ENCODE peak calls at places on chromosomes 16 and 17, in ten cellular contexts. T is fibroblast of pulmonary artery; F is CD8-positive, alpha-beta T cell; V is epithelial cell of esophagus; X is heart left ventricle; S is astrocyte of the spinal cord; B is lower lobe of right lung; U is retinal pigment epithelial cell; J is tibial artery; E is AG04450. Z is an unnamed sample.

GRCh38 chr17:57408064-57408811 is 151.9 kb downstream of the MSI2 start:
- DNase-seq in T (no peak), F (peak; percentile 51), V (peak; percentile 20), X (no peak), S (peak; percentile 71), B (peak; percentile 53), U (no peak), J (no peak), E (no peak), Z (no peak)

GRCh38 chr16:67879936-67880335 is 4.7 kb upstream of the NRN1L start:
- DNase-seq in T (no peak), F (no peak), V (no peak), X (no peak), S (no peak), B (no peak), U (no peak), J (no peak), E (no peak), Z (no peak)

GRCh38 chr17:17491546-17491988 is 4.6 kb downstream of the RASD1 start:
- DNase-seq in T (no peak), F (no peak), V (no peak), X (no peak), S (no peak), B (no peak), U (no peak), J (no peak), E (no peak), Z (no peak)

GRCh38 chr16:7511549-7512260 is 179.1 kb downstream of the RBFOX1 start:
- DNase-seq in T (no peak), F (no peak), V (no peak), X (no peak), S (no peak), B (no peak), U (no peak), J (no peak), E (no peak), Z (no peak)

GRCh38 chr17:38464723-38465419 is 36.6 kb downstream of the ARHGAP23 start:
- DNase-seq in T (peak; percentile 96), F (no peak), V (peak; percentile 87), X (peak; percentile 92), S (peak; percentile 97), B (peak; percentile 83), U (peak; percentile 93), J (peak; percentile 90), E (peak; percentile 83), Z (peak; percentile 57)

GRCh38 chr17:20200016-20200788 is 191.0 kb downstream of the SPECC1 start:
- DNase-seq in T (no peak), F (no peak), V (no peak), X (no peak), S (no peak), B (no peak), U (peak; percentile 64), J (no peak), E (no peak), Z (no peak)

GRCh38 chr17:43723697-43724359 is 34.8 kb downstream of the SOST start:
- DNase-seq in T (peak; percentile 75), F (no peak), V (peak; percentile 56), X (no peak), S (peak; percentile 45), B (no peak), U (no peak), J (peak; percentile 38), E (no peak), Z (peak; percentile 52)

GRCh38 chr17:17305282-17305801 is 2.2 kb downstream of the NT5M start:
- DNase-seq in T (no peak), F (peak; percentile 74), V (no peak), X (no peak), S (no peak), B (no peak), U (no peak), J (no peak), E (no peak), Z (no peak)

GRCh38 chr16:8808613-8809353 is 11.1 kb downstream of the PMM2 start:
- DNase-seq in T (no peak), F (no peak), V (no peak), X (peak; percentile 42), S (no peak), B (no peak), U (no peak), J (no peak), E (no peak), Z (no peak)

GRCh38 chr17:72613411-72614292 is 478.8 kb downstream of the SLC39A11 start:
- DNase-seq in T (peak; percentile 30), F (no peak), V (peak; percentile 85), X (no peak), S (peak; percentile 67), B (no peak), U (no peak), J (no peak), E (no peak), Z (peak; percentile 65)

GRCh38 chr17:8630227-8630801 is at the start of gene MYH10:
- DNase-seq in T (no peak), F (peak; percentile 50), V (no peak), X (no peak), S (no peak), B (peak; percentile 48), U (no peak), J (no peak), E (no peak), Z (no peak)

GRCh38 chr17:13920413-13920812 is 148.9 kb upstream of the COX10 start:
- DNase-seq in T (no peak), F (no peak), V (no peak), X (no peak), S (no peak), B (no peak), U (no peak), J (no peak), E (no peak), Z (no peak)

GRCh38 chr17:64787921-64788271 is 125.8 kb upstream of the SMURF2 start:
- DNase-seq in T (no peak), F (no peak), V (no peak), X (no peak), S (no peak), B (no peak), U (no peak), J (no peak), E (no peak), Z (no peak)

GRCh38 chr17:51028176-51028863 is 92.3 kb downstream of the SPAG9 start:
- DNase-seq in T (no peak), F (no peak), V (no peak), X (no peak), S (no peak), B (no peak), U (no peak), J (no peak), E (no peak), Z (no peak)

GRCh38 chr17:51034800-51035199 is 85.9 kb downstream of the SPAG9 start:
- DNase-seq in T (no peak), F (no peak), V (no peak), X (no peak), S (no peak), B (no peak), U (no peak), J (no peak), E (no peak), Z (no peak)

GRCh38 chr17:51032850-51033249 is 87.8 kb downstream of the SPAG9 start:
- DNase-seq in T (peak; percentile 24), F (no peak), V (no peak), X (no peak), S (no peak), B (no peak), U (no peak), J (no peak), E (no peak), Z (no peak)

GRCh38 chr17:51029142-51029541 is 91.5 kb downstream of the SPAG9 start:
- DNase-seq in T (no peak), F (no peak), V (no peak), X (no peak), S (no peak), B (no peak), U (no peak), J (no peak), E (no peak), Z (no peak)

GRCh38 chr17:51029568-51030463 is 90.9 kb downstream of the SPAG9 start:
- DNase-seq in T (peak; percentile 37), F (no peak), V (no peak), X (no peak), S (peak; percentile 65), B (no peak), U (no peak), J (no peak), E (no peak), Z (no peak)
- H3K4me3 ChIP-seq in T (no peak overlapping the region), F (peak overlapping the region; percentile 24), V (no peak overlapping the region), X (peak overlapping the region; percentile 48), S (no peak overlapping the region), B (peak overlapping the region; percentile 19), U (no peak overlapping the region), J (no peak overlapping the region), E (peak overlapping the region; percentile 1), Z (no peak overlapping the region)

DNA sequence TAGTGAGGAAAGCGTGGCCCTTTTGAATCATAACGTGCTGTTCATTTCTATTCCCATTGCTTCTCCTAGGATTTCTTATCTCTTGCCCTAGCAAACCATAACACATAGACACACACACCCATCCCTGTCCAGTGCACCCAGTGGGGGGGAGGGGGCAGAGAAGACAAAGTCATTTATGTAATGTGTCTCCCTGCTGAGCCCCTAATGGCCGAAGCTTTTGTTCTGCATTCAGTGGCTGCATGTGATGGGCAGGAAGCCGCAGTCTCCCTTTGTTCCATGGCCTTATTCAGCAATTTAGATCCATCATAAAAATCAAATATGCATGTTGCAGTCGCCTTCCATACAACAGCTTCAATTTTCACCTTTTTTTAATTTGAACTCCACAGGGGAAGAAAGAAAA is 325.4 kb downstream of the ZFHX3 start:
- DNase-seq in T (no peak), F (no peak), V (no peak), X (no peak), S (no peak), B (no peak), U (no peak), J (no peak), E (no peak), Z (no peak)
- H3K4me3 ChIP-seq in T (no peak overlapping the region), F (no peak overlapping the region), V (no peak overlapping the region), X (no peak overlapping the region), S (no peak overlapping the region), B (no peak overlapping the region), U (no peak overlapping the region), J (no peak overlapping the region), E (no peak overlapping the region), Z (no peak overlapping the region)

GRCh38 chr16:56192971-56193936 is 2.0 kb downstream of the GNAO1 start:
- DNase-seq in T (no peak), F (no peak), V (no peak), X (no peak), S (no peak), B (no peak), U (no peak), J (no peak), E (no peak), Z (no peak)
- H3K4me3 ChIP-seq in T (no peak overlapping the region), F (no peak overlapping the region), V (no peak overlapping the region), X (peak overlapping the region; percentile 65), S (no peak overlapping the region), B (no peak overlapping the region), U (no peak overlapping the region), J (peak overlapping the region; percentile 85), E (no peak overlapping the region), Z (no peak overlapping the region)

DNA sequence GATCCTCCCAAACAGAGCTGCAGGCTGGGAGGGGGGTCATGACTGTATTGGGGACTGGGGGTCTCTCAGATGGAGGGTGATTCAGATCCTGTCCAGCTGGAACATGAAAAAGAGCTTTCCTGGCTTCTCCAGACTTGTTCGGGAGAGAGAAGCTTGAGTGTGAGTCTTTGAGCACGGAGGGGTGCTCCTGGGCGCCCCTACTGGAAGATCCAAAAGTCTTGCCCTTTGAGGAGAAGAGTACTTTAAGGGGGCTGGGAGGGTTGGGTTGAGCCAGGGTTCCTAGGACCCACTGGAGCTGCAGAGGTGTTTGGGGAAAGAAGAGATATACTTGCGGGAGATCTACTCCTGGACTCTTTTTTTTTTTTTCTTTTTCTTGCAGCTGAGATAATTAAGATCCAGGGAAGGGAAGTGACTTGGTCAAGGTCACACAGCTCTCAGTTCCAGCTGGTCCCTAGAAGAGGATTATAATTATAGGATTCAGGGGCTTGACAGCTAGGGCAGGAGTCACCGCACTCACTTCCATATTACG is 8.4 kb downstream of the RARA start:
- DNase-seq in T (peak; percentile 71), F (peak; percentile 55), V (peak; percentile 79), X (peak; percentile 73), S (peak; percentile 76), B (no peak), U (no peak), J (no peak), E (no peak), Z (no peak)
- H3K4me3 ChIP-seq in T (peak overlapping the region; percentile 96), F (peak overlapping the region; percentile 91), V (peak overlapping the region; percentile 85), X (peak overlapping the region; percentile 100), S (peak overlapping the region; percentile 75), B (peak overlapping the region; percentile 99), U (peak overlapping the region; percentile 57), J (peak overlapping the region; percentile 93), E (peak overlapping the region; percentile 56), Z (peak overlapping the region; percentile 79)

Z was measured in kidney epithelial cell.